ENCODE peak calls at places on chromosomes 1 and 21, in six cellular contexts. X, D, Y, G, Q and P are unnamed samples.

GRCh38 chr21:45510466-45510955 is 31.7 kb downstream of the SLC19A1 start:
- DNase-seq in G (no peak), X (no peak), Y (no peak), Q (no peak), D (no peak), P (no peak)

GRCh38 chr1:79497193-79497773 is 490.8 kb upstream of the ADGRL4 start:
- DNase-seq in D (no peak), Q (no peak), G (peak; percentile 64), X (peak; percentile 66), Y (peak; percentile 47), P (no peak)

GRCh38 chr1:51648180-51649109 is 31.6 kb downstream of the OSBPL9 start:
- DNase-seq in X (peak; percentile 65), Y (no peak), G (peak; percentile 85), Q (no peak), D (no peak), P (no peak)

GRCh38 chr1:38512789-38513188 is 346.8 kb downstream of the RRAGC start:
- DNase-seq in Y (no peak), D (no peak), X (no peak), G (no peak), Q (no peak), P (no peak)

GRCh38 chr1:43536196-43536863 is 5.6 kb downstream of the PTPRF start:
- DNase-seq in X (peak; percentile 88), G (no peak), Y (no peak), D (no peak), Q (no peak), P (no peak)

GRCh38 chr1:28668956-28669719 is 554 bp downstream of the GMEB1 start:
- DNase-seq in X (peak; percentile 69), D (peak; percentile 81), Q (peak; percentile 10), G (peak; percentile 35), Y (peak; percentile 51), P (peak; percentile 29)

GRCh38 chr1:217907504-217907903 is 276.4 kb downstream of the SPATA17 start:
- DNase-seq in X (peak; percentile 92), Q (peak; percentile 3), G (peak; percentile 15), D (no peak), Y (no peak), P (no peak)

GRCh38 chr1:233523047-233523446 is 90.9 kb upstream of the KCNK1 start:
- DNase-seq in G (no peak), D (no peak), X (no peak), Q (no peak), Y (no peak), P (no peak)

GRCh38 chr1:41492341-41492848 is 7.9 kb upstream of the EDN2 start:
- DNase-seq in G (peak; percentile 31), X (peak; percentile 53), Y (peak; percentile 67), Q (no peak), D (no peak), P (no peak)

GRCh38 chr1:223016890-223017289 is 126.2 kb downstream of the TLR5 start:
- DNase-seq in X (no peak), D (no peak), G (no peak), Y (no peak), Q (no peak), P (no peak)

GRCh38 chr1:26771643-26772321 is 16.0 kb upstream of the PIGV start:
- DNase-seq in Q (no peak), G (peak; percentile 95), Y (no peak), D (no peak), X (peak; percentile 82), P (peak; percentile 40)

GRCh38 chr1:203424861-203425667 is 50.5 kb upstream of the PRELP start:
- DNase-seq in Y (no peak), G (no peak), D (no peak), X (peak; percentile 40), Q (no peak), P (no peak)

GRCh38 chr1:223487514-223488259 is 94.5 kb downstream of the CCDC185 start:
- DNase-seq in G (no peak), X (no peak), Y (no peak), Q (no peak), D (no peak), P (no peak)

GRCh38 chr21:44529503-44530125 is 10.4 kb downstream of the KRTAP10-1 start:
- DNase-seq in D (no peak), G (no peak), Y (no peak), X (no peak), Q (no peak), P (peak; percentile 57)

GRCh38 chr1:28601696-28602095 is 9.6 kb downstream of the RAB42 start:
- DNase-seq in X (peak; percentile 93), Y (no peak), D (no peak), G (peak; percentile 83), Q (no peak), P (peak; percentile 25)

GRCh38 chr1:29332204-29332603 is 95.9 kb downstream of the PTPRU start:
- DNase-seq in Y (peak; percentile 67), X (peak; percentile 60), Q (no peak), G (peak; percentile 58), D (no peak), P (no peak)

GRCh38 chr21:29549614-29550013 is 250.9 kb downstream of the BACH1 start:
- DNase-seq in D (no peak), G (no peak), Y (no peak), Q (no peak), X (no peak), P (no peak)

GRCh38 chr21:29557200-29557599 is 258.5 kb downstream of the BACH1 start:
- DNase-seq in X (no peak), G (peak; percentile 9), Q (no peak), D (no peak), Y (no peak), P (no peak)

GRCh38 chr21:29558331-29558730 is 259.6 kb downstream of the BACH1 start:
- DNase-seq in G (no peak), Y (no peak), Q (no peak), D (no peak), X (no peak), P (no peak)

DNA sequence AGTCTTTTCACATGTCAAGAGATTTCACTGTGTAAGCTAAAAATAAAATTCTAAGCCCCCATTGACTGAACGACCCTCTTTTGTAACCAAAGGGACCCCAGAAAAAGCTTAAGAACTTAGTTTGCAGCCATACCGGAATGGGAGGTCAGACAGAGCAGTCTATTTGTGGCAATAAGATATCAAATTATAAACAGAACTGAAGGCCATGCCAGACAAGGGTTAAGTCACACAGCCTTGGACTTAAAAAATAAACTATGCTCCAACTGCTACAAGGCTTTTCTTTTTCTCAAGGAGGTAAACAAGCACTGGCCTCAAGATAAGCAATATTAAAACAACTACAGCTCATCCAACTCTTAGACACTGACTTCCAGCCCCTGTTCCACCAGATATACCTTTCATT is 256.9 kb downstream of the BACH1 start:
- DNase-seq in D (no peak), Y (no peak), Q (no peak), G (no peak), X (no peak), P (no peak)
- TF ChIP-seq CTCF in D (no peak), Y (no peak), Q (no peak), G (no peak), X (no peak), P (no peak)

GRCh38 chr1:212825798-212826452 is 21.5 kb downstream of the SPATA45 start:
- DNase-seq in Q (no peak), G (no peak), X (no peak), Y (no peak), D (no peak), P (no peak)
- TF ChIP-seq CTCF in Q (no peak), G (no peak), X (no peak), Y (no peak), D (no peak), P (no peak)

DNA sequence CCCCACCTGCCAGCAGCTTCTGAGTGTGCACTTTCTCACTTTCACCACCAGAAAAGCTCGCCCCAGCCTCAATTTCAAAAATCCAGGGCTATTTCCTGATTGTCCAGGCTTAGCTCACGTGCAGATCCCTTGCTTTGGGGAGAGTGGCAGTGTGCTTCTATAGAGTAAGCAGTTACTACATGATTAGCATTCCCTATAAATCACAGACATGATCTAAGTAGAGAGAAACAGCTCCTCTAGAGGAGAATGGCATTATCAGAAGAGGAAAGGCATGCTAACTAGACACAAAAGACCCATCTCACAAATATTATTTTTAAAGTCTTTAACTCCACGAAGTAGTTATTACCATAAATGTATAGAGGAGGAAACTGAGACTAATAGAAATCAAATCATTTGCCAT is 455.9 kb upstream of the PKN2 start:
- DNase-seq in D (no peak), G (no peak), X (peak; percentile 21), Q (no peak), Y (no peak), P (no peak)
- TF ChIP-seq CTCF in D (no peak), G (no peak), X (peak; percentile 48), Q (peak; percentile 10), Y (no peak), P (no peak)

GRCh38 chr1:17755120-17755519 is at the start of gene ACTL8:
- DNase-seq in G (no peak), X (no peak), Q (no peak), D (no peak), Y (peak; percentile 36), P (no peak)

GRCh38 chr1:17757426-17757825 is 2.3 kb downstream of the ACTL8 start:
- DNase-seq in Q (no peak), G (no peak), X (no peak), Y (no peak), D (no peak), P (no peak)

GRCh38 chr1:17763995-17764394 is 8.9 kb downstream of the ACTL8 start:
- DNase-seq in G (no peak), Y (no peak), D (peak; percentile 28), X (no peak), Q (no peak), P (no peak)

GRCh38 chr1:17762313-17762712 is 7.2 kb downstream of the ACTL8 start:
- DNase-seq in G (no peak), Q (no peak), D (no peak), X (no peak), Y (no peak), P (no peak)

GRCh38 chr1:17759114-17759513 is 4.0 kb downstream of the ACTL8 start:
- DNase-seq in D (no peak), X (no peak), Y (peak; percentile 34), G (no peak), Q (no peak), P (no peak)
- TF ChIP-seq CTCF in D (no peak), X (peak; percentile 31), Y (peak; percentile 64), G (no peak), Q (peak; percentile 43), P (no peak)

GRCh38 chr21:32414579-32415358 is 2.3 kb downstream of the EVA1C start:
- DNase-seq in Q (no peak), Y (no peak), D (no peak), X (peak; percentile 61), G (peak; percentile 68), P (no peak)

GRCh38 chr21:32413697-32414578 is 1.4 kb downstream of the EVA1C start:
- DNase-seq in Y (no peak), Q (no peak), G (peak; percentile 76), D (peak; percentile 46), X (peak; percentile 46), P (no peak)

GRCh38 chr21:32415451-32415850 is 2.9 kb downstream of the EVA1C start:
- DNase-seq in Y (no peak), G (no peak), X (no peak), Q (no peak), D (no peak), P (no peak)

GRCh38 chr21:32412998-32413504 is 545 bp downstream of the EVA1C start:
- DNase-seq in X (peak; percentile 65), Y (no peak), D (peak; percentile 39), G (peak; percentile 50), Q (no peak), P (peak; percentile 68)

DNA sequence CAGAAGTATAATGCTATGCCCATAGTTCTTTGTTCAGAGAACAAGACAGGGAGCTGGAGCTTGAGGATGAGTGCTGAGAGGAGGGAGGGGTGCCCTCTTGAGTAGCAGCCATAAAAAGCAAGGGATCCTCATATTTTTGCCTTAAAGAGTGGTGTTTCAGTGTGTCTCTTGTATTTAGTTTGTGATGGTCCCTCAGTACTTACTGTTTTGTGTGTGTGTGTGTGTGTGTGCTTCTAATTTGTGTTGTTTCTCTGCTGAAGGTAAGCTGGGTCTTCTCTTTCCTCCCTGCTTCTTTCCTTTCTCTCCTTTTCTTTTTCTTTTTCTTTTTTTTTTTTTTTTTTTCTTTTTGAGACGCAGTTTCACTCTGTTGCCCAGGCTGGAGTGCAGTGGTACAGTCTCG is 3.5 kb downstream of the EVA1C start:
- DNase-seq in G (no peak), X (no peak), Y (no peak), D (no peak), Q (no peak), P (no peak)
- TF ChIP-seq CTCF in G (no peak), X (no peak), Y (no peak), D (no peak), Q (no peak), P (no peak)